ENCODE peak calls at places on chromosomes 13 and 19, in six cellular contexts. One of them, this sample, is unnamed.

GRCh38 chr19:46299004-46299509 is 2.2 kb downstream of the HIF3A start:
- DNase-seq in H1: no peak
- DNase-seq in K562: no peak
- DNase-seq in GM23338: no peak
- DNase-seq in SK-N-SH: peak; percentile 99
- DNase-seq in breast epithelium: peak; percentile 99
- DNase-seq in this sample: peak; percentile 99

GRCh38 chr13:113324336-113324882 is 27.4 kb downstream of the LAMP1 start:
- DNase-seq in breast epithelium: no peak
- DNase-seq in SK-N-SH: no peak
- DNase-seq in H1: no peak
- DNase-seq in K562: no peak
- DNase-seq in GM23338: no peak
- DNase-seq in this sample: no peak

GRCh38 chr19:1884719-1885334 is 469 bp downstream of the ABHD17A start:
- DNase-seq in SK-N-SH: peak; percentile 75
- DNase-seq in GM23338: no peak
- DNase-seq in breast epithelium: no peak
- DNase-seq in K562: no peak
- DNase-seq in H1: no peak
- DNase-seq in this sample: no peak

GRCh38 chr13:85541476-85541875 is 257.7 kb downstream of the SLITRK6 start:
- DNase-seq in GM23338: no peak
- DNase-seq in K562: no peak
- DNase-seq in SK-N-SH: no peak
- DNase-seq in breast epithelium: no peak
- DNase-seq in H1: no peak
- DNase-seq in this sample: no peak

GRCh38 chr13:59305896-59306295 is 857.8 kb downstream of the DIAPH3 start:
- DNase-seq in GM23338: no peak
- DNase-seq in H1: no peak
- DNase-seq in K562: no peak
- DNase-seq in SK-N-SH: no peak
- DNase-seq in breast epithelium: no peak
- DNase-seq in this sample: no peak

GRCh38 chr13:39016789-39017188 is 21.1 kb downstream of the PROSER1 start:
- DNase-seq in SK-N-SH: peak; percentile 51
- DNase-seq in H1: no peak
- DNase-seq in breast epithelium: no peak
- DNase-seq in K562: peak; percentile 21
- DNase-seq in GM23338: peak; percentile 65
- DNase-seq in this sample: no peak

GRCh38 chr13:89869312-89869711 is 1478.2 kb upstream of the MIR17HG start:
- DNase-seq in K562: no peak
- DNase-seq in H1: no peak
- DNase-seq in SK-N-SH: no peak
- DNase-seq in breast epithelium: no peak
- DNase-seq in GM23338: no peak
- DNase-seq in this sample: no peak

GRCh38 chr19:32910874-32911273 is 41.3 kb upstream of the SLC7A9 start:
- DNase-seq in breast epithelium: no peak
- DNase-seq in SK-N-SH: no peak
- DNase-seq in K562: no peak
- DNase-seq in H1: no peak
- DNase-seq in GM23338: no peak
- DNase-seq in this sample: no peak

GRCh38 chr19:38826856-38827551 is 4.6 kb downstream of the ECH1 start:
- DNase-seq in H1: no peak
- DNase-seq in K562: no peak
- DNase-seq in breast epithelium: no peak
- DNase-seq in GM23338: no peak
- DNase-seq in SK-N-SH: no peak
- DNase-seq in this sample: no peak

GRCh38 chr13:73961181-73961580 is 173.0 kb downstream of the KLF12 start:
- DNase-seq in H1: no peak
- DNase-seq in SK-N-SH: no peak
- DNase-seq in GM23338: no peak
- DNase-seq in breast epithelium: no peak
- DNase-seq in K562: no peak
- DNase-seq in this sample: no peak

GRCh38 chr13:42345367-42345766 is 73.4 kb downstream of the AKAP11 start:
- DNase-seq in K562: no peak
- DNase-seq in SK-N-SH: no peak
- DNase-seq in breast epithelium: no peak
- DNase-seq in H1: no peak
- DNase-seq in GM23338: no peak
- DNase-seq in this sample: no peak

GRCh38 chr19:16470911-16471811 is 609 bp downstream of the EPS15L1 start:
- DNase-seq in breast epithelium: no peak
- DNase-seq in K562: peak; percentile 38
- DNase-seq in GM23338: peak; percentile 65
- DNase-seq in SK-N-SH: no peak
- DNase-seq in H1: no peak
- DNase-seq in this sample: no peak

GRCh38 chr19:50264483-50265186 is 61.2 kb downstream of the MYH14 start:
- DNase-seq in GM23338: peak; percentile 42
- DNase-seq in H1: no peak
- DNase-seq in breast epithelium: no peak
- DNase-seq in SK-N-SH: no peak
- DNase-seq in K562: peak; percentile 81
- DNase-seq in this sample: no peak

GRCh38 chr19:53254451-53255341 is at the start of gene ZNF677:
- DNase-seq in H1: peak; percentile 64
- DNase-seq in K562: peak; percentile 54
- DNase-seq in GM23338: peak; percentile 90
- DNase-seq in breast epithelium: peak; percentile 91
- DNase-seq in SK-N-SH: peak; percentile 94
- DNase-seq in this sample: peak; percentile 74

GRCh38 chr19:34350161-34350561 is 14.8 kb upstream of the GPI start:
- DNase-seq in K562: no peak
- DNase-seq in H1: no peak
- DNase-seq in breast epithelium: no peak
- DNase-seq in SK-N-SH: no peak
- DNase-seq in GM23338: no peak
- DNase-seq in this sample: no peak

GRCh38 chr13:84962141-84962750 is 837.0 kb downstream of the SLITRK6 start:
- DNase-seq in GM23338: no peak
- DNase-seq in breast epithelium: no peak
- DNase-seq in K562: no peak
- DNase-seq in SK-N-SH: no peak
- DNase-seq in H1: no peak
- DNase-seq in this sample: no peak

GRCh38 chr13:62250501-62251175 is 835.0 kb upstream of the PCDH20 start:
- DNase-seq in H1: no peak
- DNase-seq in GM23338: no peak
- DNase-seq in K562: no peak
- DNase-seq in breast epithelium: no peak
- DNase-seq in SK-N-SH: no peak
- DNase-seq in this sample: no peak

GRCh38 chr19:6041071-6041470 is 63.1 kb upstream of the RANBP3 start:
- DNase-seq in K562: no peak
- DNase-seq in GM23338: no peak
- DNase-seq in H1: no peak
- DNase-seq in SK-N-SH: no peak
- DNase-seq in breast epithelium: peak; percentile 14
- DNase-seq in this sample: no peak
- TF ChIP-seq POLR2AphosphoS5 in K562: no peak
- TF ChIP-seq POLR2AphosphoS5 in GM23338: no peak
- TF ChIP-seq POLR2AphosphoS5 in H1: no peak
- TF ChIP-seq POLR2AphosphoS5 in SK-N-SH: no peak
- TF ChIP-seq POLR2AphosphoS5 in breast epithelium: no peak
- TF ChIP-seq POLR2AphosphoS5 in this sample: no peak

DNA sequence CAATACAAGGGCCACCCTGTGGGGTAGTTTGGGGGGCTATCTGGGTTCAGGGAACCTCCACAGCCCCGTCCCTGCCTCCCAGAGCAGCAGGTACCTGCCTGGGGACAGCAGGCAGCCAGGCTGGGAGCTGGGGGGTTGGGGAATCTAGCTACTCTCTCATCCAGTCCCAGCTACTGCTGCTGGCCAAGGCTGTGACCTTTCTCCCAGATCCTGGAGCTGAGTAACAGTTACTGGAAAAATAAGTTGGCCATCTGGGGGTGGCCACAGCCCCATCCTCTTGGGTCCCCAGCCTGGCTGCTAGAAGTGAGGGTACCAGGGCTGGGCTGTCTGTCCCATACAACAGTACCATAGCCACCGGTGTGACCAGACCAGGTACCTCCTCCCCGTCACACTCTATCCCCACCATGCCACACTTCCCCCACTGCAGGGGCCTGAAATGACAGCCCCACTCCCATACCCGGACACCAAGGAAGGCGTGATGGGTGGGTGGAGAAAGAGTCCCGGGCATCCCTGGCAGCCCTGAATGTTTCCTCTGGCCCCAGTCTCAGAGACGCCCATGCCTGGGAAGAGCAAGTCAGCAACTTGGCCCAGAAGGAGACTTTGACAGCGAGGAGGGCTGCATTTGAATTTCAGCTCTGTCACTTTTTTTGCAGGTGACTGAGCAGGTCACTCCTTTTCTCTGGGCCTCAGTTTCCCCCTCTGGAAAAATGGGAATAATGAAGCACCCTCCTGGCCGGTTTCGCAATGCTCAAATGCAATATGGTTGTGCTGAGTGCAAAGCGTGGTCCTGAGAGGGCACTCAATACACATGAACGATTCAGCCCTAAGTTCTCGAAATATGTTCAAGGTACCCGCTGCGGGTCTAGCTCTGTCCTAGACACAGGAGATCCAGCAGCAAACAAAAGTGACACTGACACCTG is 30.7 kb upstream of the NFIC start:
- DNase-seq in GM23338: no peak
- DNase-seq in breast epithelium: no peak
- DNase-seq in H1: no peak
- DNase-seq in K562: no peak
- DNase-seq in SK-N-SH: no peak
- DNase-seq in this sample: peak; percentile 77
- TF ChIP-seq POLR2AphosphoS5 in GM23338: no peak
- TF ChIP-seq POLR2AphosphoS5 in breast epithelium: no peak
- TF ChIP-seq POLR2AphosphoS5 in H1: no peak
- TF ChIP-seq POLR2AphosphoS5 in K562: no peak
- TF ChIP-seq POLR2AphosphoS5 in SK-N-SH: no peak
- TF ChIP-seq POLR2AphosphoS5 in this sample: peak; percentile 81

DNA sequence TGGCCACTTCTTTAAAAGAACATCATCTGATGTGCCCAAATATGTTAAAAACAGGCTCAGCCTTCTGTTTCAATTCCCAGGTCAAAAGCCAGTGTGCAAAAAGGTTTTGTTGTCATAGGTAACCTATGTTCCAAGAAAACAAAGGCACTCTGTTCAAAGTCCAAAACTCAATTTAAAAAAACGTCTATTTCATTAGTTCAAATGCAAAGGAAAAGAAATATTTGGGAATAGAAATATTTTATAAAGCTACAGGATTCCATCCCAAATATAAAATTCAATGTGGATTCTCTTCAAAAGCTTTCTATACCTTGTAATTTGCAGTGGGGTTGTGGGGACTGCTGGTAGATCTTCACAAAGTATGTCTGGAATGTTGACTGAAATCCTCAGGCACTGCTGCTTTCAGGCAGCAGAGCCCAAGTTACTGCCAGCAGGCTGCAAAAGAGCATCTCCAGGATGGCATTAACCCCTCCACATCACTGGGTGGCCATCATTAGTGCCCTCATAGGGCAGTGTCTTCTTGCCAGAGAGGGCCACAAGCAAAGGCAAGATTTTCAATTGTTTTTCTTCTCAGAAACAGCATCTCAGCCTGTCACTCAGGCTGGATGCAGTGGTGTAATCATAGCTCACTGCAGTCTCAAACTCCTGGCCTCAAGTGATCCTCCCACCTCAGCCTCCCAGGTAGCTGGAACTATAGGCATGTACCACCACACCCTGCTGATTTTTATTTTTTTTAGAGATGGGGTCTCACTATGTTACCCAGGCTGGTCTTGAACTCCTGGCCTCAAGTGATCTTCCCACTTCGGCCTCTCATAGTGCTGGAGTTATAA is 22.8 kb upstream of the STK24 start:
- DNase-seq in K562: no peak
- DNase-seq in SK-N-SH: no peak
- DNase-seq in breast epithelium: no peak
- DNase-seq in H1: no peak
- DNase-seq in GM23338: peak; percentile 70
- DNase-seq in this sample: no peak
- TF ChIP-seq POLR2AphosphoS5 in K562: no peak
- TF ChIP-seq POLR2AphosphoS5 in SK-N-SH: no peak
- TF ChIP-seq POLR2AphosphoS5 in breast epithelium: no peak
- TF ChIP-seq POLR2AphosphoS5 in H1: no peak
- TF ChIP-seq POLR2AphosphoS5 in GM23338: no peak
- TF ChIP-seq POLR2AphosphoS5 in this sample: no peak

DNA sequence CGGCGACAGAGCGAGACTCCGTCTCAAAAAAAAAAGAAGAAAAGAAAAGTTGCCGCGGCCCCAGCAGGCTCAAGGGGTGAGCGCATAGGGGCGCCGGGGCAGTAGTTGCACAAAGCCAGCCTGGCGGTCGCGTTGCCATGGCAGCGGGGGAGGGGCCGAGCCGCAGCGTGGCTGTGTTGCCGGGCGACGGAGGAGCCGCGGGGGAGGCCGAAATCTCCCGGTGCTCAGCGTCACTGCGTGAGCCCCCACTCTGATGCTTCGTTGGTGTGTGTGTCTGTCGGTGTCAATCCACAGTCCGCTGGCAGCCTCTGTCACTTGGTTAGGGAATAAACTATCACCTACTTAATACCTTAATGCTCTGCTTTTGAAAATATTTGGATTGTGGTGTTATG is 82.9 kb upstream of the C1QTNF9B start:
- DNase-seq in SK-N-SH: peak; percentile 89
- DNase-seq in H1: peak; percentile 38
- DNase-seq in K562: peak; percentile 58
- DNase-seq in GM23338: peak; percentile 86
- DNase-seq in breast epithelium: peak; percentile 72
- DNase-seq in this sample: peak; percentile 83
- TF ChIP-seq POLR2AphosphoS5 in SK-N-SH: no peak
- TF ChIP-seq POLR2AphosphoS5 in H1: no peak
- TF ChIP-seq POLR2AphosphoS5 in K562: no peak
- TF ChIP-seq POLR2AphosphoS5 in GM23338: no peak
- TF ChIP-seq POLR2AphosphoS5 in breast epithelium: no peak
- TF ChIP-seq POLR2AphosphoS5 in this sample: no peak

GRCh38 chr19:18435185-18435841 is 2.6 kb downstream of the ISYNA1 start:
- DNase-seq in H1: no peak
- DNase-seq in SK-N-SH: no peak
- DNase-seq in GM23338: no peak
- DNase-seq in breast epithelium: no peak
- DNase-seq in K562: no peak
- DNase-seq in this sample: no peak
- TF ChIP-seq POLR2AphosphoS5 in H1: no peak
- TF ChIP-seq POLR2AphosphoS5 in SK-N-SH: no peak
- TF ChIP-seq POLR2AphosphoS5 in GM23338: no peak
- TF ChIP-seq POLR2AphosphoS5 in breast epithelium: no peak
- TF ChIP-seq POLR2AphosphoS5 in K562: no peak
- TF ChIP-seq POLR2AphosphoS5 in this sample: no peak

GRCh38 chr19:47608908-47609879 is at the start of gene BICRA:
- DNase-seq in SK-N-SH: peak; percentile 92
- DNase-seq in K562: peak; percentile 89
- DNase-seq in breast epithelium: peak; percentile 82
- DNase-seq in GM23338: peak; percentile 92
- DNase-seq in H1: no peak
- DNase-seq in this sample: peak; percentile 87
- TF ChIP-seq POLR2AphosphoS5 in SK-N-SH: peak; percentile 67
- TF ChIP-seq POLR2AphosphoS5 in K562: peak; percentile 24
- TF ChIP-seq POLR2AphosphoS5 in breast epithelium: no peak
- TF ChIP-seq POLR2AphosphoS5 in GM23338: no peak
- TF ChIP-seq POLR2AphosphoS5 in H1: no peak
- TF ChIP-seq POLR2AphosphoS5 in this sample: peak; percentile 55

GRCh38 chr19:42249149-42249750 is 5.7 kb downstream of the ERF start:
- DNase-seq in SK-N-SH: no peak
- DNase-seq in K562: no peak
- DNase-seq in H1: no peak
- DNase-seq in GM23338: no peak
- DNase-seq in breast epithelium: no peak
- DNase-seq in this sample: no peak
- TF ChIP-seq POLR2AphosphoS5 in SK-N-SH: no peak
- TF ChIP-seq POLR2AphosphoS5 in K562: no peak
- TF ChIP-seq POLR2AphosphoS5 in H1: no peak
- TF ChIP-seq POLR2AphosphoS5 in GM23338: no peak
- TF ChIP-seq POLR2AphosphoS5 in breast epithelium: no peak
- TF ChIP-seq POLR2AphosphoS5 in this sample: no peak

GRCh38 chr13:47076536-47076935 is 179.7 kb upstream of the HTR2A start:
- DNase-seq in K562: no peak
- DNase-seq in H1: no peak
- DNase-seq in GM23338: no peak
- DNase-seq in SK-N-SH: no peak
- DNase-seq in breast epithelium: no peak
- DNase-seq in this sample: no peak
- TF ChIP-seq POLR2AphosphoS5 in K562: no peak
- TF ChIP-seq POLR2AphosphoS5 in H1: no peak
- TF ChIP-seq POLR2AphosphoS5 in GM23338: no peak
- TF ChIP-seq POLR2AphosphoS5 in SK-N-SH: no peak
- TF ChIP-seq POLR2AphosphoS5 in breast epithelium: no peak
- TF ChIP-seq POLR2AphosphoS5 in this sample: no peak

This sample was measured in stomach.